ENCODE peak calls at places on chromosome 11, in four cellular contexts. G, O, Y and E are unnamed samples.

GRCh38 chr11:119115484-119116234 is 5.7 kb upstream of the HINFP start:
- DNase-seq in O (no peak), Y (no peak), G (no peak), E (no peak)

GRCh38 chr11:75189911-75190310 is 39.0 kb downstream of the SLCO2B1 start:
- DNase-seq in G (no peak), O (no peak), Y (no peak), E (peak)

GRCh38 chr11:122310701-122311100 is 194.7 kb upstream of the BLID start:
- DNase-seq in Y (no peak), O (no peak), G (no peak), E (no peak)

GRCh38 chr11:69947059-69947771 is 128.0 kb upstream of the FGF3 start:
- DNase-seq in O (no peak), G (no peak), Y (no peak), E (no peak)

GRCh38 chr11:123549901-123550619 is 104.4 kb downstream of the SCN3B start:
- DNase-seq in Y (no peak), O (no peak), G (no peak), E (peak)

GRCh38 chr11:72224587-72225410 is at the start of gene INPPL1:
- DNase-seq in Y (peak), G (peak), O (peak), E (peak)

GRCh38 chr11:117387992-117388765 is 60.5 kb downstream of the CEP164 start:
- DNase-seq in O (peak), Y (no peak), G (no peak), E (no peak)

GRCh38 chr11:121466063-121466794 is 13.5 kb upstream of the SORL1-AS1 start:
- DNase-seq in G (peak), O (peak), Y (no peak), E (peak)

GRCh38 chr11:3632070-3632660 is 9.6 kb downstream of the ART5 start:
- DNase-seq in Y (no peak), G (no peak), O (no peak), E (peak)

GRCh38 chr11:11391796-11392195 is 38.7 kb upstream of the CSNK2A3 start:
- DNase-seq in Y (no peak), G (no peak), O (peak), E (no peak)

GRCh38 chr11:57432017-57432590 is 5.2 kb upstream of the SLC43A3 start:
- DNase-seq in G (no peak), Y (no peak), O (no peak), E (no peak)

GRCh38 chr11:84780689-84781293 is 846.4 kb downstream of the DLG2 start:
- DNase-seq in Y (no peak), G (no peak), O (peak), E (no peak)

GRCh38 chr11:64745219-64745522 is 1.2 kb upstream of the RASGRP2 start:
- DNase-seq in Y (peak), O (peak), G (peak), E (peak)

GRCh38 chr11:74683279-74683871 is 47.9 kb downstream of the CHRDL2 start:
- DNase-seq in G (no peak), Y (no peak), O (peak), E (peak)

GRCh38 chr11:68539370-68539769 is 78.8 kb downstream of the PPP6R3 start:
- DNase-seq in G (no peak), O (no peak), Y (no peak), E (no peak)

GRCh38 chr11:133403900-133404299 is 128.4 kb downstream of the OPCML start:
- DNase-seq in Y (no peak), G (no peak), O (no peak), E (peak)

GRCh38 chr11:110812334-110812733 is 100.1 kb upstream of the ARHGAP20 start:
- DNase-seq in O (no peak), G (no peak), Y (no peak), E (no peak)

GRCh38 chr11:35139883-35140282 is 912 bp downstream of the CD44 start:
- DNase-seq in O (peak), Y (no peak), G (no peak), E (no peak)

GRCh38 chr11:95908826-95909225 is 15.1 kb downstream of the MTMR2 start:
- DNase-seq in O (no peak), Y (no peak), G (no peak), E (no peak)

GRCh38 chr11:128575174-128575955 is 12.0 kb downstream of the ETS1 start:
- DNase-seq in G (no peak), O (no peak), Y (no peak), E (no peak)